ENCODE peak calls at places on chromosomes 6 and 20, in seven cellular contexts. P is endothelial cell of umbilical vein, Z is SK-N-SH, M is H1, O is GM12878, I is K562, B is HepG2. T is an unnamed sample.

GRCh38 chr6:111423960-111424846 is 58.8 kb downstream of the REV3L start:
- DNase-seq in B (no peak), P (peak), M (no peak), I (peak), Z (peak), O (no peak), T (no peak)

GRCh38 chr20:7851031-7851490 is 89.2 kb downstream of the HAO1 start:
- DNase-seq in O (no peak), I (no peak), B (no peak), Z (no peak), P (no peak), M (no peak), T (no peak)

GRCh38 chr6:33978593-33979150 is 167.2 kb downstream of the GRM4 start:
- DNase-seq in I (no peak), O (no peak), Z (no peak), M (no peak), P (no peak), B (no peak), T (no peak)

GRCh38 chr6:116100419-116101297 is at the start of gene NT5DC1:
- DNase-seq in O (peak), Z (peak), P (peak), M (peak), B (peak), I (peak), T (peak)

GRCh38 chr20:22810626-22811559 is 224.2 kb upstream of the SSTR4 start:
- DNase-seq in O (no peak), I (no peak), P (no peak), M (peak), B (no peak), Z (no peak), T (no peak)

GRCh38 chr6:170250451-170250850 is 40.4 kb downstream of the DLL1 start:
- DNase-seq in P (no peak), M (no peak), I (no peak), O (no peak), Z (no peak), B (no peak), T (no peak)

GRCh38 chr20:62874745-62875344 is 13.2 kb upstream of the TCFL5 start:
- DNase-seq in I (peak), B (peak), Z (peak), M (no peak), P (no peak), O (no peak), T (no peak)

GRCh38 chr6:33851959-33852358 is 48.2 kb upstream of the MLN start:
- DNase-seq in P (no peak), M (peak), B (peak), Z (no peak), O (no peak), I (peak), T (peak)

GRCh38 chr6:74851598-74851997 is 354.3 kb downstream of the COL12A1 start:
- DNase-seq in M (no peak), O (no peak), I (no peak), P (no peak), B (no peak), Z (no peak), T (no peak)

GRCh38 chr6:149202100-149202499 is 115.4 kb upstream of the TAB2 start:
- DNase-seq in B (no peak), Z (no peak), P (no peak), O (no peak), I (no peak), M (no peak), T (no peak)

GRCh38 chr20:50992733-50993457 is 30.0 kb downstream of the KCNG1 start:
- DNase-seq in O (peak), Z (peak), M (peak), P (peak), B (peak), I (peak), T (peak)

GRCh38 chr6:167778497-167779122 is 48.1 kb upstream of the AFDN start:
- DNase-seq in M (no peak), O (no peak), I (no peak), Z (no peak), P (no peak), B (no peak), T (no peak)

GRCh38 chr20:54132612-54133433 is 41.0 kb downstream of the CYP24A1 start:
- DNase-seq in Z (no peak), B (peak), M (no peak), I (no peak), P (no peak), O (no peak), T (peak)

GRCh38 chr6:71855406-71855805 is 30.9 kb upstream of the RIMS1 start:
- DNase-seq in P (no peak), B (peak), I (no peak), O (no peak), Z (no peak), M (no peak), T (no peak)

GRCh38 chr20:6430381-6430780 is 307.6 kb upstream of the FERMT1 start:
- DNase-seq in I (no peak), B (no peak), Z (no peak), M (no peak), P (no peak), O (no peak), T (no peak)

GRCh38 chr6:75532521-75532920 is 38.9 kb upstream of the FILIP1 start:
- DNase-seq in I (no peak), Z (no peak), P (no peak), O (no peak), M (no peak), B (no peak), T (no peak)

GRCh38 chr6:125910518-125910917 is 46.1 kb upstream of the HINT3 start:
- DNase-seq in P (peak), B (no peak), I (no peak), O (peak), M (no peak), Z (no peak), T (no peak)

GRCh38 chr20:45322952-45323383 is 14.9 kb upstream of the MATN4 start:
- DNase-seq in O (no peak), I (peak), P (peak), Z (no peak), B (peak), M (no peak), T (peak)

GRCh38 chr6:1110935-1111334 is 201.0 kb upstream of the FOXQ1 start:
- DNase-seq in M (peak), B (no peak), Z (no peak), I (no peak), O (no peak), P (no peak), T (no peak)

GRCh38 chr6:112243861-112244415 is 10.4 kb downstream of the LAMA4 start:
- DNase-seq in B (no peak), O (no peak), P (peak), I (no peak), M (no peak), Z (no peak), T (no peak)

GRCh38 chr20:62409935-62410741 is 3.1 kb upstream of the CABLES2 start:
- DNase-seq in P (peak), B (peak), M (peak), I (peak), O (no peak), Z (peak), T (no peak)

GRCh38 chr6:14763139-14763538 is 482.7 kb upstream of the JARID2 start:
- DNase-seq in I (peak), O (no peak), Z (no peak), M (no peak), B (peak), P (no peak), T (no peak)

GRCh38 chr6:53312355-53312754 is 36.4 kb downstream of the ELOVL5 start:
- DNase-seq in P (no peak), B (no peak), O (no peak), M (no peak), I (peak), Z (peak), T (no peak)

DNA sequence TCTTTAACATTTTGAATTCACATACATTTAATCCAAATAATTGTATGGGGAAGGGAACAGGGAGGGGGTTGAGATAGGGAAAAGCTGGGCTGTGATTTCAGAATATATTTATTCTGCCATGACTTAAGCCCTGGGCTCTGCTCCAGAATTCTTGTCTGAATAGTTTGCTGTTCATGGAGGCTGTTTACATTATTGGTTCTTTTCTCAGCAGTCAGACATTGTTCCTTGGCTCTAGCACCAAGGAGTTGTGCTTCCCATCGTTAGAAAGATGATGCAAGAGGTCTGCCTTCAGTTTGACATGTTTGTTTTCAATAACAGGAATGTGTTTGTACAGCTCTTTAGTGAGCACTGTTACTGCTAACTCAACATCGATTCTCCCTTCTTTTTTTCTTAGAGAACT is 198.8 kb upstream of the CDYL start:
- DNase-seq in M (no peak), Z (no peak), B (no peak), I (no peak), P (peak), O (no peak), T (no peak)
- TF ChIP-seq MAX in M (no peak), Z (no peak), B (no peak), I (no peak), P (no peak), O (no peak), T (no peak)

GRCh38 chr6:43149260-43149659 is 21.8 kb upstream of the SRF start:
- DNase-seq in I (no peak), B (no peak), P (no peak), M (no peak), Z (no peak), O (no peak), T (no peak)
- H3K9ac ChIP-seq in I (no peak), B (no peak), P (no peak), M (no peak), Z (no peak), O (no peak), T (no peak)

GRCh38 chr6:10520468-10520867 is 683 bp upstream of the GCNT2 start:
- DNase-seq in I (no peak), M (no peak), O (no peak), Z (no peak), B (peak), P (peak), T (no peak)

GRCh38 chr6:10518461-10519216 is 2.5 kb upstream of the GCNT2 start:
- DNase-seq in O (no peak), P (peak), I (peak), B (peak), Z (no peak), M (no peak), T (no peak)

GRCh38 chr6:10516953-10517352 is 4.2 kb upstream of the GCNT2 start:
- DNase-seq in Z (no peak), I (no peak), P (no peak), O (no peak), M (no peak), B (no peak), T (no peak)

GRCh38 chr6:10522929-10523573 is 1.9 kb downstream of the GCNT2 start:
- DNase-seq in P (no peak), O (no peak), B (peak), M (peak), Z (no peak), I (peak), T (no peak)

DNA sequence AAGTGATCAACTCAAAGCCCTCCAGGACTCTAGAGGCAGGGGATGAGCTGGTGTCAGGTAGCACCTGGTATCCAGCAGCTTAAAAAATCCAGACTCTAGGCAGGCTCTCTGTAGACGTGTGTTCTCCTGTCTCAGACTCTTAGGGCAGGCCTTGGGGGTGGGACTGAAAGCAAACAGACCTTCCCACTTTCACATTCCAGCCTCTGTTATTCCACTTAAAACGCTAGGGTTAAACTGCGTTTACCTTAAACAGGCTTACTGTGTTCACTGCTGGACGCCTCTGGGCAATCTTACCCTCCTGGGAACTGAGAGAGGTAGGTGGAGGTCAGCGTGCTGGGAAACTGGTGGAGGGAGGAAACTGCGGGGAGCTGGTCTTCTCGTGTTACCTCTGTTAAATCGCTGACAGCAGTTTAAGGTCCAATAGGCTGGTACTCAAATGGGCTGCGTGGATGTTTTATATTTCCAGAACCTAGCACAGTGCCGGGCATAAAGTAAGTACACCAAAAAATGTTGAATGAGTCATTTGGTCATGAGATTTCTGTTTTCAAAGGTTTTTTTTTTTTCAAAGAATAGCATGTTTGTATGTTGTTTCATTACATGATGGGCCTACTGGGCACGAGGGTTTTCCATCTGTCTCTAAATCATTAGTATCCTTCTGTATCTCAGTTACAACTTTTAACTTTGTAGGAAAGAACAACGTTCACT is at the start of gene GCNT2:
- DNase-seq in I (peak), P (peak), B (peak), M (peak), Z (no peak), O (no peak), T (no peak)
- TF ChIP-seq MAX in I (no peak), P (no peak), B (peak), M (peak), Z (no peak), O (no peak), T (no peak)

DNA sequence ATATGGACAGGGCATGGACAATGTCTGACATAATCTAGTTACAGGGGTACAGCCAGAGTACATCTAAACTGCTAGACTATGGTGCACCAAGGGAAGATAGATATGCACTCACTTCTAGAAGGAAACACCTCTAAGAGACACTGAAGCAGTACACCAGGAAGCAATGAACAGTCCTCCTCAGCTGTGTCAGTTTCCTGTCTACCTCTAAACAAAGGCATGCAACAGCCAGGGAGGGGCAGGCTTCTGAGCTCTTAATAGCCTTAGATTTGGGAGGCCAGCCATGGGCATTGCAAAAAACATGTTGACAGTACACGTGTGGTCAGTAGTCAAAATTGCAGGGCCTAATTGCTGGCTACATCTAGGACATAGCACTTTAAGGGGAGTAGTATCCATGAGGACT is 21.4 kb downstream of the CRYBG1 start:
- DNase-seq in I (no peak), O (no peak), M (no peak), B (no peak), P (no peak), Z (no peak), T (no peak)
- H3K9ac ChIP-seq in I (no peak), O (no peak), M (no peak), B (no peak), P (no peak), Z (no peak), T (no peak)

GRCh38 chr20:33210371-33210770 is 6.8 kb upstream of the BPIFA3 start:
- DNase-seq in O (no peak), P (no peak), I (no peak), B (no peak), Z (no peak), M (no peak), T (no peak)

GRCh38 chr20:33209789-33210188 is 7.4 kb upstream of the BPIFA3 start:
- DNase-seq in O (no peak), P (peak), B (peak), Z (no peak), M (peak), I (peak), T (peak)

GRCh38 chr20:33217052-33217451 is at the start of gene BPIFA3:
- DNase-seq in M (no peak), I (no peak), P (no peak), Z (no peak), B (no peak), O (no peak), T (no peak)

GRCh38 chr20:33211817-33212424 is 5.2 kb upstream of the BPIFA3 start:
- DNase-seq in B (peak), M (peak), P (peak), Z (peak), O (no peak), I (peak), T (peak)
- TF ChIP-seq MAX in B (no peak), M (no peak), P (no peak), Z (no peak), O (no peak), I (no peak), T (no peak)

GRCh38 chr6:6752129-6752528 is 163.6 kb downstream of the LY86 start:
- DNase-seq in B (no peak), M (no peak), I (no peak), Z (no peak), O (no peak), P (no peak), T (no peak)

GRCh38 chr6:6751197-6751596 is 162.7 kb downstream of the LY86 start:
- DNase-seq in O (no peak), P (no peak), Z (no peak), M (no peak), B (no peak), I (no peak), T (no peak)

GRCh38 chr6:6751615-6752014 is 163.1 kb downstream of the LY86 start:
- DNase-seq in B (no peak), O (no peak), Z (no peak), I (peak), M (no peak), P (no peak), T (peak)

GRCh38 chr6:6748001-6748400 is 159.5 kb downstream of the LY86 start:
- DNase-seq in I (no peak), Z (no peak), B (no peak), P (no peak), O (no peak), M (no peak), T (no peak)

GRCh38 chr6:6749791-6750434 is 161.4 kb downstream of the LY86 start:
- DNase-seq in B (peak), I (peak), O (no peak), M (peak), P (peak), Z (no peak), T (peak)
- H3K9ac ChIP-seq in B (no peak), I (peak), O (no peak), M (no peak), P (no peak), Z (no peak), T (peak)

T was measured in HCT116.